ENCODE peak calls at places on chromosome 22, in four cellular contexts. A is GM12878, X is K562, B is H1. S is an unnamed sample.

GRCh38 chr22:28051787-28052356 is 132.8 kb upstream of the PITPNB start:
- DNase-seq in A (no peak), X (peak), B (peak), S (no peak)

GRCh38 chr22:44658371-44658953 is 43.5 kb upstream of the PRR5 start:
- DNase-seq in A (no peak), X (no peak), B (no peak), S (peak)

GRCh38 chr22:23058063-23058462 is 12.3 kb upstream of the GNAZ start:
- DNase-seq in A (no peak), X (no peak), B (no peak), S (no peak)

GRCh38 chr22:24601217-24602104 is 1.5 kb upstream of the GGT1 start:
- DNase-seq in A (no peak), X (no peak), B (no peak), S (no peak)

GRCh38 chr22:35739642-35740041 is 22.0 kb downstream of the APOL5 start:
- DNase-seq in A (no peak), X (no peak), B (no peak), S (no peak)

GRCh38 chr22:43955883-43956286 is 643 bp downstream of the SAMM50 start:
- DNase-seq in A (no peak), X (peak), B (no peak), S (no peak)

GRCh38 chr22:28129319-28129962 is 210.4 kb upstream of the PITPNB start:
- DNase-seq in A (no peak), X (no peak), B (peak), S (no peak)

GRCh38 chr22:50186789-50187523 is 1.2 kb downstream of the TRABD start:
- DNase-seq in A (no peak), X (peak), B (no peak), S (no peak)

GRCh38 chr22:28402539-28402938 is 277.1 kb downstream of the TTC28 start:
- DNase-seq in A (peak), X (no peak), B (no peak), S (no peak)

GRCh38 chr22:41934284-41935014 is 7.8 kb upstream of the TNFRSF13C start:
- DNase-seq in A (no peak), X (no peak), B (no peak), S (no peak)

GRCh38 chr22:37019309-37020191 is at the start of the genes MPST and TST:
- DNase-seq in A (no peak), X (peak), B (no peak), S (peak)

GRCh38 chr22:36463783-36464184 is 17.7 kb downstream of the TXN2 start:
- DNase-seq in A (no peak), X (no peak), B (no peak), S (no peak)

GRCh38 chr22:42316988-42317387 is 46.5 kb upstream of the TCF20 start:
- DNase-seq in A (no peak), X (peak), B (no peak), S (no peak)

GRCh38 chr22:32255726-32256125 is 579 bp upstream of the SLC5A4 start:
- DNase-seq in A (no peak), X (no peak), B (no peak), S (no peak)

GRCh38 chr22:44003776-44004460 is 20.2 kb upstream of the PARVB start:
- DNase-seq in A (no peak), X (peak), B (no peak), S (no peak)

GRCh38 chr22:20641198-20641892 is 132.6 kb upstream of the SERPIND1 start:
- DNase-seq in A (no peak), X (no peak), B (no peak), S (no peak)

GRCh38 chr22:25141994-25142620 is 57.6 kb upstream of the CRYBB3 start:
- DNase-seq in A (no peak), X (no peak), B (no peak), S (no peak)

GRCh38 chr22:19620742-19621371 is 93.4 kb upstream of the SEPTIN5 start:
- DNase-seq in A (no peak), X (no peak), B (no peak), S (no peak)

GRCh38 chr22:43200555-43200954 is 13.6 kb upstream of the TTLL12 start:
- DNase-seq in A (no peak), X (no peak), B (no peak), S (no peak)

GRCh38 chr22:42905217-42905616 is 48.1 kb upstream of the ARFGAP3 start:
- DNase-seq in A (no peak), X (no peak), B (no peak), S (no peak)

GRCh38 chr22:43226368-43226979 is 39.5 kb upstream of the TTLL12 start:
- DNase-seq in A (no peak), X (no peak), B (peak), S (no peak)

GRCh38 chr22:29901354-29901753 is 18.4 kb downstream of the MTMR3 start:
- DNase-seq in A (no peak), X (no peak), B (no peak), S (no peak)

GRCh38 chr22:34004058-34004457 is 83.8 kb upstream of the LARGE1 start:
- DNase-seq in A (no peak), X (no peak), B (no peak), S (no peak)

GRCh38 chr22:23569291-23569690 is 10.8 kb downstream of the IGLL1 start:
- DNase-seq in A (no peak), X (no peak), B (no peak), S (no peak)

GRCh38 chr22:26547426-26547825 is 35.2 kb upstream of the TFIP11 start:
- DNase-seq in A (no peak), X (no peak), B (no peak), S (no peak)

GRCh38 chr22:24433868-24434471 is 6.6 kb downstream of the ADORA2A start:
- DNase-seq in A (peak), X (peak), B (no peak), S (peak)

GRCh38 chr22:50641696-50642607 is 14.0 kb upstream of the ARSA start:
- DNase-seq in A (no peak), X (no peak), B (peak), S (no peak)

GRCh38 chr22:50699754-50700386 is 27.2 kb downstream of the SHANK3 start:
- DNase-seq in A (no peak), X (peak), B (peak), S (no peak)

GRCh38 chr22:25172153-25172552 is 27.5 kb upstream of the CRYBB3 start:
- DNase-seq in A (no peak), X (no peak), B (no peak), S (no peak)

GRCh38 chr22:32864596-32864995 is 63.1 kb downstream of the TIMP3 start:
- DNase-seq in A (no peak), X (no peak), B (no peak), S (no peak)

GRCh38 chr22:49203863-49204598 is 623.6 kb downstream of the BRD1 start:
- DNase-seq in A (no peak), X (no peak), B (no peak), S (no peak)

GRCh38 chr22:44247923-44248892 is 64.5 kb downstream of the SHISAL1 start:
- DNase-seq in A (no peak), X (no peak), B (no peak), S (no peak)

GRCh38 chr22:28031383-28031922 is 112.4 kb upstream of the PITPNB start:
- DNase-seq in A (no peak), X (no peak), B (no peak), S (no peak)

GRCh38 chr22:48054596-48054995 is 1292.1 kb downstream of the TBC1D22A start:
- DNase-seq in A (no peak), X (no peak), B (no peak), S (no peak)

GRCh38 chr22:48845356-48845936 is 982.2 kb downstream of the BRD1 start:
- DNase-seq in A (no peak), X (no peak), B (no peak), S (no peak)

GRCh38 chr22:27842236-27842993 is 40.9 kb upstream of the MN1 start:
- DNase-seq in A (no peak), X (no peak), B (no peak), S (no peak)

GRCh38 chr22:44816141-44816540 is 63.8 kb downstream of the ARHGAP8 start:
- DNase-seq in A (no peak), X (no peak), B (no peak), S (no peak)

GRCh38 chr22:23243006-23243573 is 62.8 kb downstream of the BCR start:
- DNase-seq in A (peak), X (peak), B (peak), S (no peak)

GRCh38 chr22:45961679-45962430 is 15.1 kb downstream of the WNT7B start:
- DNase-seq in A (no peak), X (no peak), B (no peak), S (no peak)
- TF ChIP-seq POLR2AphosphoS5 in A (no peak), X (no peak), B (no peak), S (no peak)

DNA sequence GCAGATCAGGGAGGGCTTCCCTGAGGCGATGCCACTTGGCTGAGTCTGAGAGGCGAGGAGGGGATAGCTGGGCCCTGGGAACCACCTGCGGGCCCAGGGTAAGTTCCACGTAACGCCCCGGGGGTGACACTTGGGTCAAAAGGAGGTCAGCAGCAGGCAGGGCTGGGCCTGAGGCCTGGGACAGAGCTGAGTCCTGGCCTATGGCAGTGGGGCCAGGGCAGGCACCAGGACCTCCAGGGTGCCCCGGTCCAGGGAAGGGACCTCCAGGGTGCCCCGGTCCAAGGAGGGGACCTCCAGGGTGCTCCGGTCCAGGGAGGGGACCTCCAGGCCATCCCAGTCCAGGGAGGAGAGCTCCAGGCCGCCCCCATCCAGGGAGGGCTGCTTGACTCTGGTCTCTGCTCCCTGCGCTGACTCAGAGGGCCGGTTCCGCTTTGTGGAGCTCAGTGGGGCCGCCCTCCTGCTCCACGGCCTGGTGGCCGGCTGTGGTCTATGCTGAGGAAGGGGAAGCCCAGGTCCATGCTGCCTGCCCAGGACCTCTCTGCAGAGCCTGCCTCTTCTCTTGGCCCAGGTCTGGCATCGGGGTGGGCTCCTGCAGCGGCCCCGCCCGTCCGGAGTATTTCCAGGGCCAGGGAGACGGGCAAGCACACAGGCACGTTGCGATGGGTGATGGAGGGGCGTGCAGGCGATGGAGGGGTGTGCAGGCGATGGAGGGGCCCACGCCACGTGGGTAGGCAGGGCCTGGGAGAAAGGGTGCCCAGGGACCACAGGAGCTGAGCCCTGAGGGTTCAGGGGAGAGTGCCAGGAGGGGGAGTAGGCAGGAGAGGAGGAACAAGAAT is 19.5 kb upstream of the WNT7B start:
- DNase-seq in A (no peak), X (no peak), B (no peak), S (no peak)
- TF ChIP-seq TAF1 in A (no peak), X (no peak), B (no peak), S (no peak)

DNA sequence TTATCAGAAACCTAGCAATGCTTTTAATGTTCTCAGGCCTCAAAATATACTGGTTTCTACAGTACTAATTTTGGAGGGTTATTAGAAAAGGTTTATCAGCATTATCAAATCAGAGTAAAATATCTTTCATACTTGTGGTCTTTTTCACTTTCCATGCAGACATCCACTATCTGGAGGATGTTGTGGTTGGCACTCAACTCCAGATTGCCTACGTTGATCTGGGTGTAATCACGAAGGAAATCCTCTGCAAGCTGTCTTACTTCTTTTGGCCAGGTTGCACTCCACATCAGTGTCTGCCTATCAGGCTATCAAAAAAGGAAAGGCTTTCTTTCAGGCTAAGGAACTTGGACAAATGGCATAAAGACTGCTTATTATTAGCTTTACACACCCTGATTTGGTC is 11.6 kb downstream of the DDX17 start:
- DNase-seq in A (no peak), X (no peak), B (no peak), S (no peak)
- TF ChIP-seq POLR2A in A (no peak), X (no peak), B (no peak), S (peak)

DNA sequence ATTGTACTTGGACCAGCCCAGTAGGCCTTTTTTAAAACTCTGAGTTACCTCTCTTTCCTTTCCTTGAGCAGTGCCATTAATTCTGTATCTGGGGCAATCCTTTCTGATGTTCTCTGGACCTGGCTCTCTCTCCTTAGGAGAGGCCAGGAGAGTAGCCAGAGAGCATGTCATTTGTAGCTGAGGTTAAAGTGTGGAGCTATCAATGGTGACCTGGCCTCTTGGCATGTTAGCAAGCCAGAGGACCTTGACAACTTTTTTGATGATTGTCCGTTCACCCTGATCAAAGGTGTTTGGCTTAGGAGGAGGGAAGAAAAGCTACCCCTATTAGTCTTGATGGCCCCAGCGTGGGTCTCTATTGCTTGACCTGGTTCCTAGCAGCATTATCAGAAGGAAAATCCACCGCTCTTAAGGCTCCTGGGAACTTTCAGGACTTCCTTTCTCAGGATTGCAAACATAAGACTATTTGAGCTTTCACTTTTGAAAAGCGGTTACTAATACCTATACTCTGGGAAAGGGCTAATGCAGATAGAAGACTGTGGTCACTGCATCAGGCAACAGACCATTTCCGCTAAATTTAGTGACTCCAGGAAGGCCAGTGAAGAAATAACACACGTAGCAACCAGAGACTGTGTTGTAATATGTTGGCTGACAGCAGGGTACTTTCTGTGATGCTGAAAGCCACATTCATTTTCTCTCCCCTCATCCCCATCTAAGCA is 18.2 kb downstream of the LIMK2 start:
- DNase-seq in A (peak), X (no peak), B (no peak), S (no peak)
- TF ChIP-seq POLR2AphosphoS5 in A (no peak), X (no peak), B (no peak), S (no peak)

GRCh38 chr22:18056161-18056666 is 21.6 kb upstream of the PEX26 start:
- DNase-seq in A (no peak), X (peak), B (no peak), S (no peak)
- TF ChIP-seq TAF1 in A (no peak), X (no peak), B (no peak), S (no peak)

GRCh38 chr22:46027219-46028068 is 50.5 kb upstream of the WNT7B start:
- DNase-seq in A (no peak), X (peak), B (no peak), S (no peak)
- TF ChIP-seq POLR2A in A (no peak), X (no peak), B (no peak), S (no peak)

DNA sequence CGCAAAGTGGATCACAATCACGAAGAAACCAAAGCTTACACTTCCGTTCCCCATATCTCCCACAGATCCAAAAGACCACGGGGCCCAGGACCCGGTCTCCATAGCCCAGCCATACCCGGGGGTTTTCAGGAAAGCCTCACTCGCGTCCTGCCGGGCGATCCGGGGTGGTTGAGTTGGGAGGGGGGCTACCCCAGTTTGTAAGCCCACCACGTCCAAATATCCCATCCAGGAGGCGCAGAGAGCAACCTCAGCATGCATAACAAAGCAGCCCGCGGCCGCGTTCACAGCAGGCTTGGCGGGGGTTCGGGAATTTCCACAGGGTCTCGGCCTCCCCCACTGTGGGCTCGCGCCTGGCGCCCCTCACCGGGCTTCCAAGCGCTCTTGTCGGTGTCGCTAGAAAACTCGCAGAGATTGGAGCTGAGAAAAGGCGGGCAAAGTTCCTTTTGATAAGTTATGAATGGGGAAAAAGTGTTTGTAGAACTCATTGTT is 9.5 kb downstream of the SDF2L1 start:
- DNase-seq in A (no peak), X (no peak), B (no peak), S (no peak)
- TF ChIP-seq POLR2AphosphoS5 in A (no peak), X (no peak), B (no peak), S (no peak)

GRCh38 chr22:39965749-39966148 is 5.6 kb downstream of the TMA7B start:
- DNase-seq in A (no peak), X (peak), B (no peak), S (no peak)

GRCh38 chr22:39967996-39968968 is 8.1 kb downstream of the TMA7B start:
- DNase-seq in A (no peak), X (no peak), B (no peak), S (no peak)

GRCh38 chr22:39967103-39967829 is 7.1 kb downstream of the TMA7B start:
- DNase-seq in A (no peak), X (peak), B (no peak), S (no peak)

GRCh38 chr22:39970742-39971141 is 10.5 kb downstream of the TMA7B start:
- DNase-seq in A (no peak), X (no peak), B (no peak), S (no peak)

DNA sequence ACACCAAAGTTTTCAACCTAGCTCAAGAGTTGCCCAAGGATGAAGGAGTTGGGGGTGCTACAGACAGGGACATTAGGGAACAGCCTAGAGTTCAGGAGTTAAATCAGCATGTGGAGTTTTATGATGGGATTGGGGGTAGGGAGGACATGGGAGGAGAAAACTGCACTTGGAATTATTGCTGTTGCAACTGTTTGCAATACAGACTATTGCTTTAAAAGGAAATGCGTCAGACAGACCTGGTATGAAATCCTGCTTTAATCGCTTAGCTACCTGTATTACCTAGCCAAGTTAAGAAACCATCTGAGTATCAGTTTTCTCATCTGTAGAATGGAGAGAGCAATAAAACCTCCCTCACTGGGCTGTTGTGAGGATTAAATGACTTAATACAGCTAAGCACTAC is 6.3 kb downstream of the TMA7B start:
- DNase-seq in A (no peak), X (no peak), B (no peak), S (no peak)
- TF ChIP-seq TAF1 in A (no peak), X (no peak), B (no peak), S (no peak)

GRCh38 chr22:46625843-46626349 is 5.7 kb downstream of the GRAMD4 start:
- DNase-seq in A (no peak), X (no peak), B (no peak), S (no peak)
- TF ChIP-seq POLR2A in A (no peak), X (no peak), B (no peak), S (no peak)